ENCODE peak calls at places on chromosomes 5 and 9, in seven cellular contexts. One of them, this sample, is unnamed.

GRCh38 chr9:125447202-125447802 is 185.7 kb downstream of the GAPVD1 start:
- DNase-seq in HepG2: no peak
- DNase-seq in CD8-positive, alpha-beta T cell: no peak
- DNase-seq in breast epithelium: no peak
- DNase-seq in mammary epithelial cell: no peak
- DNase-seq in lower lobe of right lung: no peak
- DNase-seq in esophagus squamous epithelium: no peak
- DNase-seq in this sample: no peak

GRCh38 chr5:147558826-147559225 is 49.0 kb upstream of the DPYSL3 start:
- DNase-seq in HepG2: no peak
- DNase-seq in CD8-positive, alpha-beta T cell: no peak
- DNase-seq in breast epithelium: no peak
- DNase-seq in mammary epithelial cell: peak
- DNase-seq in lower lobe of right lung: no peak
- DNase-seq in esophagus squamous epithelium: no peak
- DNase-seq in this sample: no peak

GRCh38 chr5:38601843-38602424 is 45.5 kb upstream of the LIFR start:
- DNase-seq in HepG2: no peak
- DNase-seq in CD8-positive, alpha-beta T cell: no peak
- DNase-seq in breast epithelium: no peak
- DNase-seq in mammary epithelial cell: peak
- DNase-seq in lower lobe of right lung: no peak
- DNase-seq in esophagus squamous epithelium: no peak
- DNase-seq in this sample: no peak

GRCh38 chr9:504921-505821 is 290.5 kb downstream of the DOCK8 start:
- DNase-seq in HepG2: no peak
- DNase-seq in CD8-positive, alpha-beta T cell: no peak
- DNase-seq in breast epithelium: no peak
- DNase-seq in mammary epithelial cell: peak
- DNase-seq in lower lobe of right lung: peak
- DNase-seq in esophagus squamous epithelium: no peak
- DNase-seq in this sample: peak

GRCh38 chr5:33531796-33532195 is 91.0 kb downstream of the TARS1 start:
- DNase-seq in HepG2: no peak
- DNase-seq in CD8-positive, alpha-beta T cell: no peak
- DNase-seq in breast epithelium: no peak
- DNase-seq in mammary epithelial cell: no peak
- DNase-seq in lower lobe of right lung: no peak
- DNase-seq in esophagus squamous epithelium: no peak
- DNase-seq in this sample: no peak

GRCh38 chr5:42572313-42572712 is 149.1 kb downstream of the GHR start:
- DNase-seq in HepG2: no peak
- DNase-seq in CD8-positive, alpha-beta T cell: no peak
- DNase-seq in breast epithelium: no peak
- DNase-seq in mammary epithelial cell: no peak
- DNase-seq in lower lobe of right lung: no peak
- DNase-seq in esophagus squamous epithelium: no peak
- DNase-seq in this sample: no peak

GRCh38 chr9:112198646-112199045 is 23.5 kb upstream of the SUSD1 start:
- DNase-seq in HepG2: no peak
- DNase-seq in CD8-positive, alpha-beta T cell: no peak
- DNase-seq in breast epithelium: no peak
- DNase-seq in mammary epithelial cell: no peak
- DNase-seq in lower lobe of right lung: no peak
- DNase-seq in esophagus squamous epithelium: no peak
- DNase-seq in this sample: no peak

GRCh38 chr5:30239331-30240022 is 954.0 kb upstream of the CDH6 start:
- DNase-seq in HepG2: no peak
- DNase-seq in CD8-positive, alpha-beta T cell: no peak
- DNase-seq in breast epithelium: no peak
- DNase-seq in mammary epithelial cell: no peak
- DNase-seq in lower lobe of right lung: no peak
- DNase-seq in esophagus squamous epithelium: no peak
- DNase-seq in this sample: no peak

GRCh38 chr9:116425244-116425643 is 261.9 kb upstream of the TRIM32 start:
- DNase-seq in HepG2: no peak
- DNase-seq in CD8-positive, alpha-beta T cell: no peak
- DNase-seq in breast epithelium: no peak
- DNase-seq in mammary epithelial cell: no peak
- DNase-seq in lower lobe of right lung: no peak
- DNase-seq in esophagus squamous epithelium: no peak
- DNase-seq in this sample: no peak

GRCh38 chr9:125189011-125189360 is 617 bp downstream of the PPP6C start:
- DNase-seq in HepG2: no peak
- DNase-seq in CD8-positive, alpha-beta T cell: no peak
- DNase-seq in breast epithelium: peak
- DNase-seq in mammary epithelial cell: peak
- DNase-seq in lower lobe of right lung: peak
- DNase-seq in esophagus squamous epithelium: no peak
- DNase-seq in this sample: peak

GRCh38 chr5:78653969-78654368 is 5.4 kb upstream of the LHFPL2 start:
- DNase-seq in HepG2: no peak
- DNase-seq in CD8-positive, alpha-beta T cell: no peak
- DNase-seq in breast epithelium: no peak
- DNase-seq in mammary epithelial cell: no peak
- DNase-seq in lower lobe of right lung: no peak
- DNase-seq in esophagus squamous epithelium: no peak
- DNase-seq in this sample: no peak

GRCh38 chr5:69148981-69149675 is 17.8 kb upstream of the CCNB1 start:
- DNase-seq in HepG2: no peak
- DNase-seq in CD8-positive, alpha-beta T cell: no peak
- DNase-seq in breast epithelium: no peak
- DNase-seq in mammary epithelial cell: peak
- DNase-seq in lower lobe of right lung: no peak
- DNase-seq in esophagus squamous epithelium: no peak
- DNase-seq in this sample: no peak

GRCh38 chr5:52770287-52770939 is 17.3 kb upstream of the ITGA1 start:
- DNase-seq in HepG2: no peak
- DNase-seq in CD8-positive, alpha-beta T cell: no peak
- DNase-seq in breast epithelium: no peak
- DNase-seq in mammary epithelial cell: no peak
- DNase-seq in lower lobe of right lung: no peak
- DNase-seq in esophagus squamous epithelium: no peak
- DNase-seq in this sample: no peak

GRCh38 chr5:139415221-139415861 is 11.5 kb upstream of the SPATA24 start:
- DNase-seq in HepG2: no peak
- DNase-seq in CD8-positive, alpha-beta T cell: no peak
- DNase-seq in breast epithelium: no peak
- DNase-seq in mammary epithelial cell: peak
- DNase-seq in lower lobe of right lung: no peak
- DNase-seq in esophagus squamous epithelium: no peak
- DNase-seq in this sample: no peak

GRCh38 chr5:175895215-175895614 is 23.8 kb downstream of the CPLX2 start:
- DNase-seq in HepG2: no peak
- DNase-seq in CD8-positive, alpha-beta T cell: no peak
- DNase-seq in breast epithelium: no peak
- DNase-seq in mammary epithelial cell: no peak
- DNase-seq in lower lobe of right lung: no peak
- DNase-seq in esophagus squamous epithelium: no peak
- DNase-seq in this sample: no peak

GRCh38 chr5:172941067-172941516 is 18.1 kb upstream of the RPL26L1 start:
- DNase-seq in HepG2: no peak
- DNase-seq in CD8-positive, alpha-beta T cell: no peak
- DNase-seq in breast epithelium: no peak
- DNase-seq in mammary epithelial cell: no peak
- DNase-seq in lower lobe of right lung: no peak
- DNase-seq in esophagus squamous epithelium: no peak
- DNase-seq in this sample: no peak

GRCh38 chr9:113155911-113156559 is 5.2 kb downstream of the SLC31A2 start:
- DNase-seq in HepG2: no peak
- DNase-seq in CD8-positive, alpha-beta T cell: no peak
- DNase-seq in breast epithelium: no peak
- DNase-seq in mammary epithelial cell: no peak
- DNase-seq in lower lobe of right lung: no peak
- DNase-seq in esophagus squamous epithelium: no peak
- DNase-seq in this sample: peak

GRCh38 chr5:50553560-50553984 is 112.5 kb upstream of the EMB start:
- DNase-seq in HepG2: no peak
- DNase-seq in CD8-positive, alpha-beta T cell: no peak
- DNase-seq in breast epithelium: peak
- DNase-seq in mammary epithelial cell: peak
- DNase-seq in lower lobe of right lung: peak
- DNase-seq in esophagus squamous epithelium: no peak
- DNase-seq in this sample: no peak

GRCh38 chr5:180860273-180860886 is 696 bp downstream of the ZFP62 start:
- DNase-seq in HepG2: peak
- DNase-seq in CD8-positive, alpha-beta T cell: no peak
- DNase-seq in breast epithelium: no peak
- DNase-seq in mammary epithelial cell: no peak
- DNase-seq in lower lobe of right lung: peak
- DNase-seq in esophagus squamous epithelium: no peak
- DNase-seq in this sample: peak

GRCh38 chr9:135605238-135605781 is 34.0 kb downstream of the GLT6D1 start:
- DNase-seq in HepG2: no peak
- DNase-seq in CD8-positive, alpha-beta T cell: no peak
- DNase-seq in breast epithelium: no peak
- DNase-seq in mammary epithelial cell: no peak
- DNase-seq in lower lobe of right lung: no peak
- DNase-seq in esophagus squamous epithelium: no peak
- DNase-seq in this sample: no peak

GRCh38 chr5:120507826-120508463 is 43.8 kb downstream of the PRR16 start:
- DNase-seq in HepG2: no peak
- DNase-seq in CD8-positive, alpha-beta T cell: no peak
- DNase-seq in breast epithelium: no peak
- DNase-seq in mammary epithelial cell: no peak
- DNase-seq in lower lobe of right lung: no peak
- DNase-seq in esophagus squamous epithelium: no peak
- DNase-seq in this sample: no peak

GRCh38 chr5:132489051-132489770 is 1.4 kb downstream of the IRF1 start:
- DNase-seq in HepG2: no peak
- DNase-seq in CD8-positive, alpha-beta T cell: no peak
- DNase-seq in breast epithelium: peak
- DNase-seq in mammary epithelial cell: no peak
- DNase-seq in lower lobe of right lung: no peak
- DNase-seq in esophagus squamous epithelium: no peak
- DNase-seq in this sample: no peak

GRCh38 chr5:154740957-154741356 is 14.2 kb upstream of the LARP1 start:
- DNase-seq in HepG2: no peak
- DNase-seq in CD8-positive, alpha-beta T cell: no peak
- DNase-seq in breast epithelium: no peak
- DNase-seq in mammary epithelial cell: no peak
- DNase-seq in lower lobe of right lung: no peak
- DNase-seq in esophagus squamous epithelium: no peak
- DNase-seq in this sample: no peak

GRCh38 chr5:75412111-75412990 is 75.3 kb downstream of the HMGCR start:
- DNase-seq in HepG2: no peak
- DNase-seq in CD8-positive, alpha-beta T cell: no peak
- DNase-seq in breast epithelium: no peak
- DNase-seq in mammary epithelial cell: no peak
- DNase-seq in lower lobe of right lung: no peak
- DNase-seq in esophagus squamous epithelium: no peak
- DNase-seq in this sample: no peak

GRCh38 chr5:167229751-167230150 is 1061.7 kb upstream of the WWC1 start:
- DNase-seq in HepG2: no peak
- DNase-seq in CD8-positive, alpha-beta T cell: no peak
- DNase-seq in breast epithelium: no peak
- DNase-seq in mammary epithelial cell: peak
- DNase-seq in lower lobe of right lung: no peak
- DNase-seq in esophagus squamous epithelium: no peak
- DNase-seq in this sample: no peak

DNA sequence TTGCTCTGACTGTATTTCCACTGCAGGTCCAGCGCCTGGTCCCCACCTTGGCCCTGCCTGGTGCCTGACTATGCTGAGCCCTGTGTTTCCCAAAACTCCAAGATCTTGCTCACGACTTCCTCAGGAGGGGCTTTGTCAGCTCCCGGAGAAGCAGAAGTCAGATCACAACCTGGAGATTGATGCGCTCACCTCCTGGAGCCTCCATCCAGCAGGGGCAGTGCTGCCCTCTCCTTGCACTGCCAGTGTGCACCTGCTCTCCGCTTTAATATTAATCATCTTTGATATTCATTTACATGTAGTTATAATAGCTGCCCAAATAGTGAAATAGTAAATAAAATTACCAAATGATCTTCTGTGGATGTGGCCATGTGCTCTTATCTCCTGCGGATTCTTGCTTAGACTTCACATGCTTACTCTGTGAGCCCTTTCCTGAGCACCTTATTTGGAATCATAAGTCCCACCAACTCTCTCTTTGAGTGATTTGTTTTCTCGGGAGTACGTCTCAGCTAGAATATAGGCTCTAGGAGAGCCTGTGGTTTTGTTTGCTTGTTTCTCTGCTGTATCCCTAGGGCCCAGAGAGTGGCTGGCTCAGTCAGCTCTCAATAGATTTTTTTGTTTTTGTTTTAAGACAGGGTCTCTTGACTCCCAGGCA is 17.4 kb downstream of the MAML1 start:
- DNase-seq in HepG2: no peak
- DNase-seq in CD8-positive, alpha-beta T cell: no peak
- DNase-seq in breast epithelium: no peak
- DNase-seq in mammary epithelial cell: no peak
- DNase-seq in lower lobe of right lung: peak
- DNase-seq in esophagus squamous epithelium: no peak
- DNase-seq in this sample: no peak
- H3K27ac ChIP-seq in HepG2: no peak
- H3K27ac ChIP-seq in CD8-positive, alpha-beta T cell: no peak
- H3K27ac ChIP-seq in breast epithelium: no peak
- H3K27ac ChIP-seq in mammary epithelial cell: no peak
- H3K27ac ChIP-seq in lower lobe of right lung: no peak
- H3K27ac ChIP-seq in esophagus squamous epithelium: no peak
- H3K27ac ChIP-seq in this sample: no peak

GRCh38 chr5:96113170-96113939 is 151.7 kb upstream of the ELL2 start:
- DNase-seq in HepG2: no peak
- DNase-seq in CD8-positive, alpha-beta T cell: no peak
- DNase-seq in breast epithelium: peak
- DNase-seq in mammary epithelial cell: peak
- DNase-seq in lower lobe of right lung: no peak
- DNase-seq in esophagus squamous epithelium: no peak
- DNase-seq in this sample: no peak
- H3K27ac ChIP-seq in HepG2: no peak
- H3K27ac ChIP-seq in CD8-positive, alpha-beta T cell: no peak
- H3K27ac ChIP-seq in breast epithelium: peak
- H3K27ac ChIP-seq in mammary epithelial cell: peak
- H3K27ac ChIP-seq in lower lobe of right lung: no peak
- H3K27ac ChIP-seq in esophagus squamous epithelium: peak
- H3K27ac ChIP-seq in this sample: no peak

GRCh38 chr9:87800456-87800855 is 74.5 kb downstream of the CTSL start:
- DNase-seq in HepG2: no peak
- DNase-seq in CD8-positive, alpha-beta T cell: no peak
- DNase-seq in breast epithelium: no peak
- DNase-seq in mammary epithelial cell: no peak
- DNase-seq in lower lobe of right lung: no peak
- DNase-seq in esophagus squamous epithelium: no peak
- DNase-seq in this sample: no peak
- H3K27ac ChIP-seq in HepG2: no peak
- H3K27ac ChIP-seq in CD8-positive, alpha-beta T cell: no peak
- H3K27ac ChIP-seq in breast epithelium: no peak
- H3K27ac ChIP-seq in mammary epithelial cell: no peak
- H3K27ac ChIP-seq in lower lobe of right lung: no peak
- H3K27ac ChIP-seq in esophagus squamous epithelium: no peak
- H3K27ac ChIP-seq in this sample: no peak

DNA sequence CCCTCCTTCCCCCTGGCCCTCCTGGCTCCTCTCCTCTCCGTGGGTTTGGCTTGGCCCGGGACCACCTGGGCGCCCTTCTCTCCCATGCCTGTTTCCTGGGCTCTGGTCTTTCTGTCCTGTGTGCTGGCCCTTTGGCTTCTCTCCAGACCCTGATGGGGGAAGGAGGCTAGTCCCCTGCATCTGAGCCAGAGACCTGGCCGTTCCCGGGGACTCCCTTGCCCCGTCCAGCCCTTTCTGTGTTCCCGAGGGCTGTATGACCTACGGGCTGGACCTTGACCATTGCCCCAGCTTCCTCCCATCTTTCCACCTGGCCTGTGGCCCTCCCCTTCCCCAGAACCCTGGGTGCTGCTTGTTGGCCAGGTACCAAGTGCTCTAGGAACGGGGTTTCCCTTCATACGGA is 8.4 kb downstream of the NELFB start:
- DNase-seq in HepG2: no peak
- DNase-seq in CD8-positive, alpha-beta T cell: no peak
- DNase-seq in breast epithelium: no peak
- DNase-seq in mammary epithelial cell: no peak
- DNase-seq in lower lobe of right lung: no peak
- DNase-seq in esophagus squamous epithelium: no peak
- DNase-seq in this sample: no peak
- H3K27ac ChIP-seq in HepG2: no peak
- H3K27ac ChIP-seq in CD8-positive, alpha-beta T cell: no peak
- H3K27ac ChIP-seq in breast epithelium: no peak
- H3K27ac ChIP-seq in mammary epithelial cell: no peak
- H3K27ac ChIP-seq in lower lobe of right lung: no peak
- H3K27ac ChIP-seq in esophagus squamous epithelium: no peak
- H3K27ac ChIP-seq in this sample: no peak